ENCODE peak calls at places on chromosomes 13 and 19, in six cellular contexts. R is naive thymus-derived CD8-positive, alpha-beta T cell; T is Jurkat, Clone E6-1; F is T-helper 2 cell treated with Interferon-gamma antibody and Interleukin-4, amounts not matched to agents 5 μg/mL and 100 μg/mL, for 36 hours; M is breast epithelium; J is cardiac fibroblast. I is an unnamed sample.

GRCh38 chr13:49248433-49249002 is 793 bp downstream of the CDADC1 start:
- DNase-seq in F (no peak), T (peak), R (no peak), J (peak), M (no peak), I (no peak)

GRCh38 chr13:86810385-86810784 is 860.8 kb upstream of the SLITRK5 start:
- DNase-seq in R (no peak), J (no peak), M (no peak), F (no peak), T (no peak), I (no peak)

GRCh38 chr19:35266904-35267817 is 1.6 kb upstream of the USF2 start:
- DNase-seq in F (peak), R (peak), J (no peak), T (no peak), M (no peak), I (no peak)

GRCh38 chr19:12379732-12380443 is 14.4 kb upstream of the ZNF442 start:
- DNase-seq in J (no peak), F (no peak), T (no peak), M (no peak), R (no peak), I (no peak)

GRCh38 chr13:78777973-78778372 is 119.0 kb upstream of the OBI1 start:
- DNase-seq in F (no peak), J (no peak), R (no peak), T (no peak), M (no peak), I (no peak)

GRCh38 chr13:25493930-25494707 is 122.3 kb downstream of the ATP8A2 start:
- DNase-seq in J (no peak), T (no peak), F (no peak), M (no peak), R (no peak), I (no peak)

GRCh38 chr13:79901336-79901735 is 420.4 kb downstream of the NDFIP2 start:
- DNase-seq in R (no peak), T (no peak), F (no peak), M (no peak), J (peak), I (no peak)

GRCh38 chr13:50123862-50124535 is 108.8 kb downstream of the KCNRG start:
- DNase-seq in T (peak), F (peak), R (peak), M (peak), J (peak), I (peak)

GRCh38 chr19:19873381-19873780 is 7.7 kb downstream of the ZNF253 start:
- DNase-seq in T (no peak), F (no peak), M (no peak), J (peak), R (no peak), I (no peak)

GRCh38 chr19:41912899-41913475 is 15.3 kb downstream of the ERFL start:
- DNase-seq in T (no peak), J (no peak), M (no peak), R (peak), F (no peak), I (no peak)

GRCh38 chr13:32010137-32010536 is 21.4 kb upstream of the FRY start:
- DNase-seq in R (no peak), F (no peak), J (peak), M (no peak), T (no peak), I (no peak)

GRCh38 chr19:49056101-49056901 is 1.2 kb downstream of the CGB7 start:
- DNase-seq in J (peak), F (peak), R (peak), T (no peak), M (no peak), I (peak)

GRCh38 chr19:7636691-7637373 is at the start of gene STXBP2:
- DNase-seq in T (peak), R (peak), J (peak), M (peak), F (peak), I (peak)

GRCh38 chr13:112453207-112453829 is 77.2 kb downstream of the SPACA7 start:
- DNase-seq in R (no peak), J (no peak), F (no peak), M (no peak), T (no peak), I (no peak)

GRCh38 chr13:81927347-81927746 is 1586.4 kb upstream of the SPRY2 start:
- DNase-seq in T (no peak), R (no peak), J (no peak), F (no peak), M (no peak), I (no peak)

GRCh38 chr19:52734340-52734892 is 428 bp downstream of the ZNF611 start:
- DNase-seq in T (no peak), F (no peak), J (no peak), R (peak), M (no peak), I (no peak)

GRCh38 chr19:49216076-49216475 is 58.5 kb downstream of the TRPM4 start:
- DNase-seq in F (no peak), J (peak), T (no peak), M (no peak), R (no peak), I (no peak)

GRCh38 chr13:24997367-24997967 is 98.5 kb upstream of the PABPC3 start:
- DNase-seq in M (no peak), J (peak), T (peak), R (no peak), F (no peak), I (no peak)

GRCh38 chr19:34662919-34663318 is 14.0 kb downstream of the SCGB2B2 start:
- DNase-seq in F (no peak), R (no peak), M (no peak), T (peak), J (peak), I (no peak)

GRCh38 chr19:10474962-10475451 is 28.1 kb downstream of the KEAP1 start:
- DNase-seq in R (no peak), M (no peak), J (no peak), F (no peak), T (no peak), I (no peak)

GRCh38 chr19:55643003-55643732 is at the start of gene ZNF581:
- DNase-seq in T (peak), R (peak), J (peak), F (peak), M (peak), I (peak)

GRCh38 chr19:38265213-38265861 is 964 bp downstream of the SPINT2 start:
- DNase-seq in M (no peak), T (peak), J (no peak), R (no peak), F (no peak), I (no peak)

GRCh38 chr19:6236310-6237291 is 43.2 kb downstream of the MLLT1 start:
- DNase-seq in J (no peak), M (peak), T (no peak), F (no peak), R (no peak), I (no peak)

GRCh38 chr13:112876305-112877000 is 92.6 kb upstream of the MCF2L start:
- DNase-seq in J (no peak), F (no peak), M (no peak), R (no peak), T (no peak), I (no peak)

GRCh38 chr19:4229179-4229931 is at the start of gene EBI3:
- DNase-seq in R (no peak), M (no peak), T (no peak), F (peak), J (peak), I (no peak)

GRCh38 chr13:75550159-75550567 is 572 bp downstream of the UCHL3 start:
- DNase-seq in R (no peak), M (no peak), J (peak), F (peak), T (no peak), I (no peak)

GRCh38 chr13:44710576-44710975 is 134.4 kb upstream of the TSC22D1 start:
- DNase-seq in M (no peak), R (no peak), J (peak), T (no peak), F (peak), I (no peak)

GRCh38 chr13:100542546-100543156 is 45.9 kb downstream of the GGACT start:
- DNase-seq in J (peak), F (no peak), T (peak), M (no peak), R (no peak), I (no peak)

GRCh38 chr19:15641901-15642491 is 1.3 kb downstream of the CYP4F3 start:
- DNase-seq in M (no peak), J (no peak), T (no peak), F (no peak), R (no peak), I (no peak)

GRCh38 chr13:99299545-99300341 is 7.5 kb downstream of the GPR183 start:
- DNase-seq in R (no peak), J (no peak), F (no peak), T (no peak), M (no peak), I (no peak)

GRCh38 chr19:34193439-34193838 is 21.1 kb downstream of the LSM14A start:
- DNase-seq in F (no peak), J (no peak), T (no peak), M (no peak), R (no peak), I (no peak)

GRCh38 chr19:10769533-10770491 is 51.9 kb downstream of the DNM2 start:
- DNase-seq in F (no peak), J (peak), R (no peak), M (no peak), T (no peak), I (no peak)

I was measured in effector CD4-positive, alpha-beta T cell.